ENCODE peak calls at places on chromosomes 5 and 9, in eight cellular contexts. X, S, A, Q, G, Z, W and O are unnamed samples.

GRCh38 chr5:104611419-104611818 is 1048.8 kb upstream of the NUDT12 start:
- DNase-seq in X (no peak), S (no peak), A (no peak), Q (no peak), G (no peak), Z (no peak), W (no peak), O (no peak)

GRCh38 chr9:121861501-121862180 is 210.2 kb downstream of the DAB2IP start:
- DNase-seq in X (no peak), S (no peak), A (no peak), Q (peak; percentile 63), G (no peak), Z (no peak), W (no peak), O (no peak)

GRCh38 chr5:132546108-132546507 is 2.8 kb upstream of the IL5 start:
- DNase-seq in X (no peak), S (no peak), A (no peak), Q (no peak), G (no peak), Z (no peak), W (no peak), O (no peak)

GRCh38 chr5:96247733-96248132 is 185.3 kb downstream of the PCSK1 start:
- DNase-seq in X (no peak), S (no peak), A (no peak), Q (no peak), G (no peak), Z (no peak), W (no peak), O (no peak)

GRCh38 chr5:62578540-62578939 is at the start of gene LRRC70:
- DNase-seq in X (no peak), S (peak; percentile 96), A (no peak), Q (peak; percentile 69), G (no peak), Z (no peak), W (peak; percentile 14), O (no peak)

GRCh38 chr9:122445155-122445749 is 32.5 kb downstream of the OR1J1 start:
- DNase-seq in X (no peak), S (peak; percentile 89), A (no peak), Q (peak; percentile 83), G (no peak), Z (no peak), W (no peak), O (no peak)

GRCh38 chr5:73327908-73328455 is 120.6 kb downstream of the FOXD1 start:
- DNase-seq in X (no peak), S (no peak), A (no peak), Q (peak; percentile 84), G (no peak), Z (no peak), W (no peak), O (no peak)

GRCh38 chr5:106876298-106876622 is 794.5 kb downstream of the EFNA5 start:
- DNase-seq in X (no peak), S (no peak), A (no peak), Q (no peak), G (no peak), Z (no peak), W (no peak), O (no peak)

GRCh38 chr9:37382161-37382981 is 40.1 kb upstream of the GRHPR start:
- DNase-seq in X (no peak), S (no peak), A (no peak), Q (no peak), G (no peak), Z (no peak), W (no peak), O (no peak)

GRCh38 chr5:62132279-62132678 is 173.7 kb upstream of the KIF2A start:
- DNase-seq in X (no peak), S (no peak), A (no peak), Q (no peak), G (no peak), Z (no peak), W (no peak), O (no peak)